ENCODE peak calls at places on chromosomes 7 and 10, in six cellular contexts. C is psoas muscle; O is tibial nerve; K is transverse colon; R is naive thymus-derived CD4-positive, alpha-beta T cell; P is neuronal stem cell. Z is an unnamed sample.

GRCh38 chr10:78327778-78328591 is 294.3 kb downstream of the RPS24 start:
- DNase-seq in C (no peak), O (no peak), K (no peak), R (no peak), P (no peak), Z (no peak)

GRCh38 chr7:55534262-55534915 is 37.9 kb downstream of the VOPP1 start:
- DNase-seq in C (peak), O (no peak), K (peak), R (no peak), P (no peak), Z (no peak)

GRCh38 chr10:11532329-11532728 is 79.1 kb downstream of the USP6NL start:
- DNase-seq in C (no peak), O (no peak), K (no peak), R (no peak), P (no peak), Z (no peak)

GRCh38 chr7:92624298-92624996 is 34.3 kb upstream of the FAM133B start:
- DNase-seq in C (no peak), O (no peak), K (no peak), R (no peak), P (no peak), Z (no peak)

GRCh38 chr7:20220824-20221547 is 3.8 kb upstream of the MACC1 start:
- DNase-seq in C (no peak), O (no peak), K (peak), R (no peak), P (no peak), Z (peak)

GRCh38 chr10:118108194-118109026 is 61.7 kb upstream of the RAB11FIP2 start:
- DNase-seq in C (no peak), O (no peak), K (no peak), R (no peak), P (peak), Z (no peak)

GRCh38 chr10:119353438-119353837 is 146.1 kb downstream of the GRK5 start:
- DNase-seq in C (no peak), O (no peak), K (no peak), R (no peak), P (no peak), Z (no peak)

GRCh38 chr7:142776206-142776844 is 5.6 kb downstream of the PRSS2 start:
- DNase-seq in C (no peak), O (no peak), K (no peak), R (no peak), P (no peak), Z (peak)

GRCh38 chr7:82057476-82057875 is 287.6 kb upstream of the HGF start:
- DNase-seq in C (no peak), O (no peak), K (no peak), R (no peak), P (no peak), Z (no peak)

GRCh38 chr10:12237265-12238220 is 41.6 kb downstream of the CDC123 start:
- DNase-seq in C (no peak), O (no peak), K (no peak), R (no peak), P (no peak), Z (no peak)

GRCh38 chr7:69598487-69599148 is 343 bp downstream of the AUTS2 start:
- DNase-seq in C (peak), O (no peak), K (no peak), R (no peak), P (peak), Z (no peak)

GRCh38 chr7:2670720-2671391 is 17.1 kb upstream of the AMZ1 start:
- DNase-seq in C (peak), O (no peak), K (peak), R (peak), P (peak), Z (no peak)

GRCh38 chr10:80288849-80289248 is 609 bp downstream of the MAT1A start:
- DNase-seq in C (no peak), O (no peak), K (no peak), R (no peak), P (no peak), Z (no peak)

GRCh38 chr10:80292607-80293239 is 3.3 kb upstream of the MAT1A start:
- DNase-seq in C (no peak), O (no peak), K (no peak), R (no peak), P (no peak), Z (no peak)

GRCh38 chr10:80289451-80290287 is at the start of gene MAT1A:
- DNase-seq in C (no peak), O (no peak), K (peak), R (no peak), P (no peak), Z (no peak)

GRCh38 chr10:80290474-80291220 is 1.2 kb upstream of the MAT1A start:
- DNase-seq in C (no peak), O (no peak), K (no peak), R (no peak), P (no peak), Z (no peak)
- H3K4me3 ChIP-seq in C (no peak), O (no peak), K (no peak), R (no peak), P (no peak), Z (no peak)

GRCh38 chr10:103278424-103278823 is 1.5 kb downstream of the INA start:
- DNase-seq in C (no peak), O (no peak), K (no peak), R (no peak), P (no peak), Z (no peak)

GRCh38 chr10:103280505-103280904 is 3.6 kb downstream of the INA start:
- DNase-seq in C (no peak), O (no peak), K (no peak), R (no peak), P (no peak), Z (no peak)

GRCh38 chr10:103276941-103277712 is at the start of gene INA:
- DNase-seq in C (no peak), O (no peak), K (no peak), R (no peak), P (peak), Z (no peak)

GRCh38 chr10:103277713-103278299 is 868 bp downstream of the INA start:
- DNase-seq in C (no peak), O (no peak), K (no peak), R (no peak), P (no peak), Z (no peak)

DNA sequence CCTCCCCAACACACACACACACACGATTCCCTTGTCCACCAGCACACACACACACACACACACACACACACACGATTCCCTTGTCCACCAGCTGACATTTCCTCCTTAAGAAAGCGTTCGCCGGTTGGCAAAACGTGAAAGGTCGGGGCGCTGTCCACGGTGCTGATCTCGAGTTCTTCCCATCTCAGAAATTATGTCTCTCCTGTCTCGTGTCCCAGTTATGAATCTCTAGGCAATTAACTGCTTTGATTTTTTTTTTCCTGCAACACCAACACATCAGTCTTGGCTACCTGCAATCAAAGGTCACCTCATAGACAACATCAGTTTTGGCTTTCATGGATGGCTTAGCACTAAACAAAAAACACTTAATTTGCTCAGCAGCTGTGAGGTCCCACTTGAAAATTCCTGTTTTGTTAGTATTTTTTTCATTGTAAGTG is 1.9 kb downstream of the INA start:
- DNase-seq in C (peak), O (no peak), K (peak), R (peak), P (peak), Z (no peak)
- H3K4me3 ChIP-seq in C (no peak), O (no peak), K (no peak), R (no peak), P (no peak), Z (no peak)

GRCh38 chr10:60312818-60313588 is 76.7 kb downstream of the ANK3 start:
- DNase-seq in C (no peak), O (no peak), K (no peak), R (no peak), P (no peak), Z (peak)

GRCh38 chr10:60316029-60316428 is 73.6 kb downstream of the ANK3 start:
- DNase-seq in C (no peak), O (no peak), K (no peak), R (no peak), P (no peak), Z (no peak)

GRCh38 chr10:60313589-60313952 is 76.1 kb downstream of the ANK3 start:
- DNase-seq in C (no peak), O (no peak), K (no peak), R (no peak), P (no peak), Z (no peak)

GRCh38 chr10:60314306-60314940 is 75.3 kb downstream of the ANK3 start:
- DNase-seq in C (no peak), O (no peak), K (no peak), R (no peak), P (no peak), Z (peak)

GRCh38 chr10:60315311-60315710 is 74.4 kb downstream of the ANK3 start:
- DNase-seq in C (no peak), O (no peak), K (no peak), R (no peak), P (no peak), Z (no peak)
- H3K4me3 ChIP-seq in C (no peak), O (no peak), K (no peak), R (no peak), P (no peak), Z (no peak)

GRCh38 chr7:120838281-120838682 is 19.7 kb downstream of the TSPAN12 start:
- DNase-seq in C (no peak), O (no peak), K (no peak), R (no peak), P (no peak), Z (no peak)
- H3K4me3 ChIP-seq in C (no peak), O (no peak), K (no peak), R (no peak), P (no peak), Z (no peak)

DNA sequence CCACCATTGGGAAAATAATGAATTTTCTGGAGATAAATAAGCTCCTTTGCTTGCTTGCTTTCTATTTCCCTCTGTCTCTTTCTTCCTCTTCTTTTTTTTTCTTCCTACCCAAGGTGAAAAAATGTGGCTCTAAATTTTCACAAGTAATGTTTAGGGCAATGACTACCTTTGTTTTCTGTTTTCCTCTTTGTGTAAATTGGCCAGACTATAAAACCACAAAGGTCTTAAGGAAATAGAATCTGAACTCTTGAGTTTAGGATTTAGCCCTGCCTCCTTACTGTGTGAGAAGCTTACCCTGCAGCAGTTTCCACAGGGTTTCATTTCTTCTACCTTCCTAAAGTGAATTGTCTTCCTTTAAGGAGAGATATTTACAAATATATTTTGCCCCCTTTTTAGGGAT is 330.4 kb downstream of the ARL4A start:
- DNase-seq in C (no peak), O (no peak), K (no peak), R (no peak), P (no peak), Z (no peak)
- H3K4me3 ChIP-seq in C (no peak), O (no peak), K (no peak), R (no peak), P (no peak), Z (no peak)